ENCODE peak calls at places on chromosomes 5 and 9, in six cellular contexts. I is EL; G is ELR; C is posterior vena cava; U is tibial artery; K is activated CD4-positive, alpha-beta T cell treated with anti-CD3 and anti-CD28 coated beads, Interleukin-2, amount 50 U/mL, for 1 hour. M is an unnamed sample.
A peak's percentile ranks its signal among the peaks of the same experiment; 100 is the strongest.

GRCh38 chr5:2013301-2014057 is 130.8 kb upstream of the IRX4 start:
- DNase-seq in I (no peak), G (no peak), C (no peak), U (no peak), K (no peak), M (peak; percentile 32)

GRCh38 chr5:56735845-56736641 is 79.3 kb upstream of the MAP3K1 start:
- DNase-seq in I (no peak), G (no peak), C (no peak), U (no peak), K (no peak), M (no peak)

GRCh38 chr5:148607406-148607805 is 46.9 kb downstream of the HTR4 start:
- DNase-seq in I (no peak), G (no peak), C (no peak), U (no peak), K (no peak), M (no peak)

GRCh38 chr9:38414040-38414723 is 10.1 kb downstream of the IGFBPL1 start:
- DNase-seq in I (no peak), G (no peak), C (peak; percentile 47), U (no peak), K (no peak), M (peak; percentile 76)

GRCh38 chr5:82106207-82106606 is 134.4 kb downstream of the ATG10 start:
- DNase-seq in I (no peak), G (no peak), C (no peak), U (no peak), K (no peak), M (no peak)

GRCh38 chr9:89887286-89887685 is 282.5 kb downstream of the GADD45G start:
- DNase-seq in I (no peak), G (no peak), C (no peak), U (no peak), K (no peak), M (no peak)

GRCh38 chr5:56962286-56962685 is 10.4 kb upstream of the MIER3 start:
- DNase-seq in I (no peak), G (no peak), C (no peak), U (no peak), K (no peak), M (no peak)

GRCh38 chr9:81244631-81245030 is 444.7 kb downstream of the TLE1 start:
- DNase-seq in I (no peak), G (no peak), C (no peak), U (no peak), K (no peak), M (no peak)

GRCh38 chr9:37953775-37954437 is 50.0 kb upstream of the SLC25A51 start:
- DNase-seq in I (peak; percentile 99), G (peak; percentile 99), C (peak; percentile 86), U (no peak), K (no peak), M (no peak)

GRCh38 chr5:3793162-3793561 is 197.5 kb downstream of the IRX1 start:
- DNase-seq in I (no peak), G (no peak), C (no peak), U (no peak), K (no peak), M (no peak)

GRCh38 chr5:148972958-148973357 is 89.9 kb downstream of the SH3TC2 start:
- DNase-seq in I (peak; percentile 90), G (peak; percentile 95), C (peak; percentile 82), U (peak; percentile 73), K (no peak), M (no peak)

GRCh38 chr5:32304622-32305021 is 8.1 kb downstream of the MTMR12 start:
- DNase-seq in I (no peak), G (no peak), C (no peak), U (no peak), K (no peak), M (no peak)

GRCh38 chr5:112885001-112885400 is 23.9 kb downstream of the SRP19 start:
- DNase-seq in I (no peak), G (no peak), C (no peak), U (no peak), K (no peak), M (no peak)

GRCh38 chr9:121388140-121388925 is 18.3 kb upstream of the STOM start:
- DNase-seq in I (no peak), G (no peak), C (no peak), U (no peak), K (no peak), M (no peak)

GRCh38 chr9:13863112-13863511 is 450.8 kb downstream of the NFIB start:
- DNase-seq in I (no peak), G (no peak), C (no peak), U (peak; percentile 74), K (no peak), M (no peak)

GRCh38 chr9:136741885-136742568 is 713 bp downstream of the LCN10 start:
- DNase-seq in I (no peak), G (no peak), C (no peak), U (no peak), K (no peak), M (no peak)

GRCh38 chr5:106241409-106241808 is 1429.3 kb downstream of the EFNA5 start:
- DNase-seq in I (no peak), G (peak; percentile 2), C (no peak), U (no peak), K (no peak), M (no peak)

GRCh38 chr9:33125871-33126822 is 41.0 kb downstream of the B4GALT1 start:
- DNase-seq in I (peak; percentile 38), G (no peak), C (peak; percentile 77), U (no peak), K (no peak), M (no peak)

GRCh38 chr9:88090151-88090581 is 48.1 kb downstream of the SPATA31C2 start:
- DNase-seq in I (no peak), G (no peak), C (no peak), U (peak; percentile 48), K (no peak), M (no peak)

GRCh38 chr9:92590386-92590785 is 54.6 kb upstream of the ECM2 start:
- DNase-seq in I (no peak), G (no peak), C (peak; percentile 88), U (peak; percentile 82), K (no peak), M (no peak)

GRCh38 chr5:37533851-37534250 is 154.7 kb downstream of the WDR70 start:
- DNase-seq in I (peak; percentile 42), G (peak; percentile 70), C (no peak), U (no peak), K (no peak), M (no peak)

GRCh38 chr5:114265661-114266060 is 96.2 kb upstream of the KCNN2 start:
- DNase-seq in I (no peak), G (no peak), C (no peak), U (no peak), K (no peak), M (no peak)

GRCh38 chr5:16736158-16736994 is 119.6 kb upstream of the RETREG1 start:
- DNase-seq in I (peak; percentile 54), G (peak; percentile 27), C (no peak), U (no peak), K (no peak), M (peak; percentile 84)

GRCh38 chr5:10601246-10602030 is 37.6 kb downstream of the ANKRD33B start:
- DNase-seq in I (peak; percentile 97), G (peak; percentile 89), C (peak; percentile 91), U (peak; percentile 88), K (no peak), M (peak; percentile 61)

GRCh38 chr5:51387854-51388320 is 4.6 kb downstream of the ISL1 start:
- DNase-seq in I (no peak), G (no peak), C (no peak), U (no peak), K (no peak), M (no peak)

GRCh38 chr5:54243483-54244080 is 66.8 kb downstream of the ARL15 start:
- DNase-seq in I (peak; percentile 51), G (peak; percentile 62), C (no peak), U (no peak), K (peak; percentile 27), M (peak; percentile 20)

GRCh38 chr9:137422668-137423000 is 328 bp downstream of the EXD3 start:
- DNase-seq in I (peak; percentile 47), G (peak; percentile 60), C (peak; percentile 82), U (no peak), K (no peak), M (peak; percentile 64)

GRCh38 chr5:172542651-172543131 is 88.4 kb upstream of the SH3PXD2B start:
- DNase-seq in I (no peak), G (no peak), C (no peak), U (no peak), K (no peak), M (no peak)

GRCh38 chr5:102762095-102762534 is 7.0 kb downstream of the PAM start:
- DNase-seq in I (peak; percentile 66), G (peak; percentile 71), C (no peak), U (no peak), K (no peak), M (no peak)

M was measured in retina.